ENCODE peak calls at places on chromosome X, in eight cellular contexts. F is GM12864, O is B cell, X is endodermal cell, C is Calu3, T is lung, Q is AG09319, N is pancreas. B is an unnamed sample.

GRCh38 chrX:68751372-68751771 is 77.4 kb upstream of the EFNB1 start:
- DNase-seq in F (no peak), O (no peak), X (no peak), C (no peak), T (no peak), Q (no peak), N (no peak), B (no peak)

GRCh38 chrX:49892552-49892951 is 13.3 kb downstream of the USP27X start:
- DNase-seq in F (no peak), O (no peak), X (no peak), C (no peak), T (no peak), Q (no peak), N (no peak), B (no peak)

GRCh38 chrX:16516473-16516872 is 133.5 kb upstream of the S100G start:
- DNase-seq in F (no peak), O (no peak), X (no peak), C (no peak), T (no peak), Q (no peak), N (no peak), B (no peak)

GRCh38 chrX:129593137-129593536 is 53.1 kb downstream of the OCRL start:
- DNase-seq in F (no peak), O (no peak), X (peak; percentile 64), C (no peak), T (no peak), Q (peak; percentile 10), N (no peak), B (no peak)

GRCh38 chrX:56729152-56729557 is at the start of gene NBDY:
- DNase-seq in F (no peak), O (peak; percentile 35), X (peak; percentile 75), C (peak; percentile 37), T (no peak), Q (no peak), N (peak; percentile 35), B (peak; percentile 13)

GRCh38 chrX:137549073-137549472 is 16.9 kb upstream of the ZIC3 start:
- DNase-seq in F (no peak), O (no peak), X (peak; percentile 61), C (no peak), T (no peak), Q (no peak), N (no peak), B (no peak)

GRCh38 chrX:135432881-135433521 is 11.3 kb downstream of the SMIM10L2A start:
- DNase-seq in F (no peak), O (no peak), X (no peak), C (no peak), T (no peak), Q (no peak), N (peak; percentile 51), B (no peak)

GRCh38 chrX:9708923-9709553 is 56.6 kb downstream of the GPR143 start:
- DNase-seq in F (peak; percentile 31), O (peak; percentile 91), X (peak; percentile 88), C (peak; percentile 74), T (peak; percentile 77), Q (peak; percentile 23), N (peak; percentile 85), B (peak; percentile 79)

GRCh38 chrX:45689971-45690370 is 489.3 kb upstream of the DIPK2B start:
- DNase-seq in F (no peak), O (no peak), X (no peak), C (no peak), T (no peak), Q (no peak), N (no peak), B (no peak)

GRCh38 chrX:44874481-44875184 is 1.6 kb downstream of the KDM6A start:
- DNase-seq in F (no peak), O (peak; percentile 64), X (peak; percentile 63), C (peak; percentile 11), T (peak; percentile 37), Q (no peak), N (no peak), B (peak; percentile 64)

GRCh38 chrX:47030339-47030738 is 47.9 kb upstream of the RGN start:
- DNase-seq in F (peak; percentile 5), O (peak; percentile 66), X (no peak), C (peak; percentile 35), T (no peak), Q (peak; percentile 27), N (no peak), B (peak; percentile 45)
- TF ChIP-seq CTCF in F (peak; percentile 27), O (peak; percentile 73), X (peak; percentile 82), C (no peak), T (peak; percentile 43), Q (peak; percentile 65), N (peak; percentile 38), B (peak; percentile 69)

GRCh38 chrX:734411-734810 is 103.8 kb downstream of the SHOX start:
- DNase-seq in F (no peak), O (no peak), X (peak; percentile 31), C (no peak), T (no peak), Q (no peak), N (no peak), B (no peak)
- TF ChIP-seq CTCF in F (no peak), O (no peak), X (no peak), C (no peak), T (no peak), Q (no peak), N (no peak), B (no peak)

DNA sequence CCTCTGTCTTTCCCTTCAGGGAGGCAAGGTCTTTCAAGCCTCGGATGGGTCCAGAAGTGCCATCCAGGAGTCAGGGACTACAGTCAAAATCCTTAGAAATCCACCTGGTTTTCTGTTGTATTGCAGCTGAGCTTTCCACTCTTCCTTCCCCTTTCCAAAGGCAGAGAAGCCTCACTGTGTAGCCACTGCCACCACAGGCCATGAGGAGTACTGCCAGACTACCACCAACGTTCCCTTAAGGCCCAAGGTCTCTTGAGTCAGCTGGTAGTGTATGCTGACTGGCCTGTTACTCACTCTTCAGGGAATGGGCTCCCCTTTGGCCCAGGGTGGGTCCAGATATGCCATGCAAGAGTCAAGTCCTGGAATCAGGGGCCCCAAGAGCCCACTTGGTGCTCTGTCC is 1454.1 kb downstream of the PCDH19 start:
- DNase-seq in F (no peak), O (no peak), X (peak; percentile 86), C (no peak), T (no peak), Q (no peak), N (no peak), B (no peak)
- TF ChIP-seq CTCF in F (no peak), O (no peak), X (peak; percentile 69), C (no peak), T (no peak), Q (no peak), N (no peak), B (no peak)

GRCh38 chrX:2819345-2820130 is 9.2 kb upstream of the GYG2 start:
- DNase-seq in F (no peak), O (no peak), X (peak; percentile 30), C (peak; percentile 20), T (no peak), Q (no peak), N (no peak), B (peak; percentile 63)
- TF ChIP-seq CTCF in F (peak; percentile 52), O (peak; percentile 13), X (peak; percentile 65), C (no peak), T (no peak), Q (peak; percentile 50), N (peak; percentile 45), B (peak; percentile 55)

GRCh38 chrX:40150503-40150902 is 52.7 kb upstream of the BCOR start:
- DNase-seq in F (no peak), O (no peak), X (peak; percentile 65), C (no peak), T (no peak), Q (no peak), N (no peak), B (no peak)
- TF ChIP-seq CTCF in F (no peak), O (no peak), X (peak; percentile 19), C (no peak), T (no peak), Q (no peak), N (no peak), B (no peak)

DNA sequence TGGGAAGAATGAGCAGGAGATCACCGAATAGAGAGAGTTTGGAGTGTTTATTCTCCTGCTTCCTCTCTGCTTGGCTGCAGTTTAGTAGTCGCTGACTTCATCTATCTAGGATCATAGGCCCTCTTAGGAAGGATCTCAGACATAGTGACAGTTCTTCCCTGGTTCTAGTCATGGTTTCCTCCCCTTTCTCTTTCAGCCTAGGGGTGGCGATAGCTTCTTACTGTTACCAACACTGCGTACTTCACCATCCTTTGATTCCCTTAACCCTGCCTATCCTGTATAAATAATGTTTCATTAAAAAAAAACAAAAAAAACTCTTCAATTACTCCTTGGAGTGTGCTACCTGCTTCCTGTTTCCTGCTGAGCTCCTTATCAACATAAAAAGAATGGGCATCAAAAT is 103.8 kb downstream of the DDX53 start:
- DNase-seq in F (no peak), O (no peak), X (no peak), C (no peak), T (no peak), Q (no peak), N (no peak), B (no peak)
- TF ChIP-seq CTCF in F (no peak), O (no peak), X (peak; percentile 63), C (no peak), T (no peak), Q (no peak), N (no peak), B (no peak)

GRCh38 chrX:152945021-152945979 is 47.4 kb downstream of the ZNF185 start:
- DNase-seq in F (no peak), O (no peak), X (no peak), C (no peak), T (no peak), Q (no peak), N (no peak), B (no peak)
- TF ChIP-seq CTCF in F (no peak), O (no peak), X (no peak), C (no peak), T (no peak), Q (no peak), N (no peak), B (no peak)

DNA sequence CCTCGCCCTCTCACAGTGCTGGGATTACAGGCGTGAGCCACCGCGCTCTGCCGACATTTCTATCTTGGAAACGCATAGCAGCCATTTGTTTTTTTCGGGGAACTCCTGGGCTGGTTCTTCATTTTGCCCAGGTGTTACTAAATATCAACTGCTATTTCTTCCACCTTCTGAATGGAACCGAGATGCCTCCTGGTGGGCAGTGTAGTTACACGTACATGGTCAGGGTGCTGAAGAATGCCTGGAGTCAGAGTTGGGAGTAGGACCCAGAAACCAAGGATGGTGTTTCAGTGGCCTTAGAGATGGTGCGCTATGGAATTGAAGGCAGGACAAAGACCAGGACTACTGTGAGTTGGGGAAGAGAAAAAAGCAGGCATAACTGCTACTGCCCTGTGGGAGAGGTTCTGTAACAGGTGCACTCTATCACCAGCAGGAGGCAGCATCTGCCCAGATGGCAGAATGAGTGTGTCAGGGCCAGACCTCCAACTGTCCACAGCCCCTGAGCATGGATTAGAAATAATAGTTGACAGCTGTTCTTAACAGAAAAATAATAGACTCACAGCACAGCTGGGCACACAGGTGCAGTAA is 81.7 kb downstream of the ZC4H2 start:
- DNase-seq in F (peak; percentile 2), O (peak; percentile 17), X (peak; percentile 84), C (no peak), T (no peak), Q (no peak), N (no peak), B (peak; percentile 17)
- TF ChIP-seq CTCF in F (peak; percentile 80), O (no peak), X (peak; percentile 83), C (no peak), T (no peak), Q (peak; percentile 7), N (peak; percentile 21), B (peak; percentile 74)

GRCh38 chrX:105515561-105515960 is 295.1 kb upstream of the TEX13A start:
- DNase-seq in F (no peak), O (no peak), X (no peak), C (no peak), T (no peak), Q (no peak), N (no peak), B (no peak)
- TF ChIP-seq CTCF in F (no peak), O (no peak), X (no peak), C (no peak), T (no peak), Q (no peak), N (no peak), B (no peak)